ENCODE peak calls at places on chromosomes 5 and 9, in eight cellular contexts. R, Q, G, P, T, V, K and W are unnamed samples.

GRCh38 chr5:76958976-76959767 is 6.3 kb downstream of the CRHBP start:
- DNase-seq in R (peak), Q (no peak), G (no peak), P (no peak), T (no peak), V (no peak), K (no peak), W (peak)

GRCh38 chr9:19271081-19271480 is 40.6 kb downstream of the DENND4C start:
- DNase-seq in R (peak), Q (no peak), G (no peak), P (no peak), T (no peak), V (no peak), K (no peak), W (no peak)

GRCh38 chr5:72241346-72242003 is 78.6 kb downstream of the MRPS27 start:
- DNase-seq in R (no peak), Q (no peak), G (no peak), P (peak), T (no peak), V (no peak), K (peak), W (no peak)

GRCh38 chr5:142059304-142059940 is 46.6 kb upstream of the GNPDA1 start:
- DNase-seq in R (no peak), Q (no peak), G (no peak), P (no peak), T (no peak), V (no peak), K (no peak), W (no peak)

GRCh38 chr5:173714551-173715428 is 98.3 kb upstream of the BOD1 start:
- DNase-seq in R (peak), Q (no peak), G (no peak), P (no peak), T (no peak), V (no peak), K (no peak), W (no peak)

GRCh38 chr9:133782157-133783130 is 44.3 kb upstream of the SARDH start:
- DNase-seq in R (peak), Q (peak), G (no peak), P (peak), T (peak), V (peak), K (peak), W (peak)

GRCh38 chr5:69032009-69032408 is 61.8 kb upstream of the SLC30A5 start:
- DNase-seq in R (no peak), Q (no peak), G (no peak), P (no peak), T (no peak), V (no peak), K (no peak), W (no peak)

GRCh38 chr9:123614503-123615258 is 258.7 kb downstream of the CRB2 start:
- DNase-seq in R (no peak), Q (no peak), G (no peak), P (no peak), T (no peak), V (no peak), K (no peak), W (no peak)

GRCh38 chr9:13186091-13186490 is 93.4 kb downstream of the MPDZ start:
- DNase-seq in R (peak), Q (no peak), G (no peak), P (no peak), T (no peak), V (no peak), K (no peak), W (no peak)

GRCh38 chr5:32710335-32710858 is 724 bp upstream of the NPR3 start:
- DNase-seq in R (no peak), Q (no peak), G (no peak), P (no peak), T (no peak), V (peak), K (no peak), W (no peak)

GRCh38 chr5:149358294-149358651 is 427 bp downstream of the PCYOX1L start:
- DNase-seq in R (no peak), Q (no peak), G (no peak), P (peak), T (peak), V (peak), K (no peak), W (peak)

GRCh38 chr9:114273461-114273881 is 49.4 kb upstream of the ORM1 start:
- DNase-seq in R (peak), Q (no peak), G (no peak), P (no peak), T (no peak), V (peak), K (no peak), W (no peak)

GRCh38 chr5:170136493-170136892 is 30.8 kb downstream of the FOXI1 start:
- DNase-seq in R (no peak), Q (no peak), G (no peak), P (no peak), T (no peak), V (no peak), K (no peak), W (no peak)

GRCh38 chr5:2217219-2217618 is 334.5 kb upstream of the IRX4 start:
- DNase-seq in R (no peak), Q (no peak), G (no peak), P (no peak), T (no peak), V (no peak), K (no peak), W (no peak)

GRCh38 chr9:129574911-129575574 is 45.9 kb downstream of the C9orf50 start:
- DNase-seq in R (no peak), Q (no peak), G (no peak), P (no peak), T (no peak), V (no peak), K (no peak), W (no peak)

GRCh38 chr5:124806026-124806856 is 59.8 kb upstream of the ZNF608 start:
- DNase-seq in R (peak), Q (no peak), G (peak), P (peak), T (no peak), V (peak), K (peak), W (no peak)